ENCODE peak calls at places on chromosome 18, in seven cellular contexts. P is nucleus accumbens, M is HepG2, I is HCEC 1CT, U is T-cell, H is progenitor cell of endocrine pancreas, S is HuH-7. D is an unnamed sample.

GRCh38 chr18:61896767-61897166 is 4.0 kb upstream of the RNF152 start:
- DNase-seq in P (no peak), M (no peak), I (peak), U (no peak), H (no peak), S (no peak), D (no peak)

GRCh38 chr18:49768051-49768391 is 45.3 kb downstream of the ACAA2 start:
- DNase-seq in P (peak), M (peak), I (peak), U (peak), H (peak), S (peak), D (no peak)

GRCh38 chr18:36580874-36581750 is 247.7 kb downstream of the TPGS2 start:
- DNase-seq in P (no peak), M (no peak), I (peak), U (no peak), H (no peak), S (no peak), D (no peak)

GRCh38 chr18:63603772-63604171 is 16.6 kb downstream of the SERPINB13 start:
- DNase-seq in P (no peak), M (no peak), I (peak), U (no peak), H (no peak), S (no peak), D (no peak)

GRCh38 chr18:8844721-8845148 is 139.4 kb downstream of the MTCL1 start:
- DNase-seq in P (peak), M (no peak), I (no peak), U (no peak), H (no peak), S (no peak), D (peak)

GRCh38 chr18:58762781-58763171 is 91.5 kb downstream of the MALT1 start:
- DNase-seq in P (no peak), M (no peak), I (no peak), U (no peak), H (peak), S (no peak), D (no peak)

GRCh38 chr18:9814431-9814830 is 71.3 kb upstream of the TXNDC2 start:
- DNase-seq in P (no peak), M (peak), I (peak), U (no peak), H (no peak), S (no peak), D (no peak)

GRCh38 chr18:13257361-13257980 is 38.9 kb downstream of the LDLRAD4 start:
- DNase-seq in P (no peak), M (no peak), I (no peak), U (no peak), H (no peak), S (no peak), D (no peak)

GRCh38 chr18:21303913-21304312 is 61.9 kb downstream of the GREB1L start:
- DNase-seq in P (no peak), M (no peak), I (peak), U (no peak), H (no peak), S (no peak), D (no peak)